ENCODE peak calls at places on chromosomes 1 and 21, in four cellular contexts. X is left cardiac atrium; M is substantia nigra; H is stimulated activated CD4-positive, alpha-beta T cell treated with anti-CD3 and anti-CD28 coated beads, Interleukin-15, amount 100 ng/mL, for 1 hour. R is an unnamed sample.

GRCh38 chr1:9413877-9414213 is 121.2 kb downstream of the SPSB1 start:
- DNase-seq in X (no peak), M (no peak), H (no peak), R (no peak)

GRCh38 chr1:221884821-221885220 is 142.9 kb upstream of the DUSP10 start:
- DNase-seq in X (no peak), M (no peak), H (no peak), R (no peak)

GRCh38 chr1:225747566-225747965 is 30.1 kb upstream of the SRP9 start:
- DNase-seq in X (no peak), M (no peak), H (no peak), R (no peak)

GRCh38 chr1:15788624-15789301 is 18.7 kb downstream of the UQCRHL start:
- DNase-seq in X (no peak), M (no peak), H (no peak), R (peak; percentile 70)

GRCh38 chr1:89894802-89895201 is 74.0 kb downstream of the LRRC8D start:
- DNase-seq in X (no peak), M (no peak), H (no peak), R (no peak)

GRCh38 chr1:25694591-25695007 is 78.0 kb downstream of the MAN1C1 start:
- DNase-seq in X (no peak), M (no peak), H (no peak), R (no peak)

GRCh38 chr1:45880930-45881329 is 77.5 kb downstream of the MAST2 start:
- DNase-seq in X (no peak), M (no peak), H (no peak), R (no peak)

GRCh38 chr1:46599044-46599970 is 4.8 kb downstream of the MKNK1 start:
- DNase-seq in X (no peak), M (no peak), H (no peak), R (no peak)

GRCh38 chr21:28537371-28538079 is 455.2 kb downstream of the LTN1 start:
- DNase-seq in X (no peak), M (no peak), H (no peak), R (no peak)

GRCh38 chr1:208252126-208252853 is 8.1 kb upstream of the PLXNA2 start:
- DNase-seq in X (peak; percentile 53), M (peak; percentile 27), H (no peak), R (peak; percentile 5)

GRCh38 chr21:42400525-42400924 is 3.2 kb upstream of the UBASH3A start:
- DNase-seq in X (no peak), M (no peak), H (no peak), R (no peak)

GRCh38 chr1:2438038-2438437 is 25.7 kb upstream of the PEX10 start:
- DNase-seq in X (no peak), M (peak; percentile 42), H (no peak), R (no peak)

GRCh38 chr1:202117898-202118371 is 4.8 kb upstream of the GPR37L1 start:
- DNase-seq in X (no peak), M (no peak), H (no peak), R (no peak)

GRCh38 chr1:178945763-178946266 is 74.9 kb upstream of the ANGPTL1 start:
- DNase-seq in X (no peak), M (no peak), H (no peak), R (no peak)

GRCh38 chr1:246530482-246530881 is 23.4 kb upstream of the SMYD3 start:
- DNase-seq in X (no peak), M (no peak), H (no peak), R (no peak)

GRCh38 chr1:218498061-218498938 is 153.2 kb downstream of the TGFB2 start:
- DNase-seq in X (no peak), M (no peak), H (no peak), R (no peak)

GRCh38 chr1:197170538-197170937 is 24.1 kb upstream of the ASPM start:
- DNase-seq in X (no peak), M (no peak), H (no peak), R (no peak)

GRCh38 chr1:44237721-44238457 is 24.6 kb downstream of the DMAP1 start:
- DNase-seq in X (no peak), M (no peak), H (peak; percentile 18), R (peak; percentile 17)

GRCh38 chr1:20710450-20711284 is 7.1 kb downstream of the KIF17 start:
- DNase-seq in X (no peak), M (no peak), H (no peak), R (no peak)

GRCh38 chr1:43600033-43601020 is 49.6 kb upstream of the KDM4A start:
- DNase-seq in X (no peak), M (no peak), H (no peak), R (no peak)

GRCh38 chr1:227788279-227789041 is 27.0 kb upstream of the PRSS38 start:
- DNase-seq in X (no peak), M (no peak), H (no peak), R (peak; percentile 46)

GRCh38 chr1:181541458-181541857 is 58.1 kb downstream of the CACNA1E start:
- DNase-seq in X (no peak), M (no peak), H (no peak), R (no peak)

GRCh38 chr1:48676822-48677221 is 99.9 kb downstream of the BEND5 start:
- DNase-seq in X (no peak), M (no peak), H (no peak), R (no peak)

GRCh38 chr1:154220970-154221814 is 437 bp downstream of the UBAP2L start:
- DNase-seq in X (peak; percentile 68), M (peak; percentile 56), H (peak; percentile 51), R (peak; percentile 68)

GRCh38 chr1:109924316-109924715 is 13.7 kb downstream of the CSF1 start:
- DNase-seq in X (no peak), M (no peak), H (no peak), R (no peak)

GRCh38 chr1:28601696-28602095 is 9.6 kb downstream of the RAB42 start:
- DNase-seq in X (no peak), M (no peak), H (no peak), R (no peak)